ENCODE peak calls at places on chromosomes 7 and 10, in four cellular contexts. One of them, this sample, is unnamed.

GRCh38 chr10:1247598-1248261 is 191.5 kb downstream of the WDR37 start:
- DNase-seq in AG04450: no peak
- DNase-seq in GM06990: no peak
- DNase-seq in hepatocyte: no peak
- DNase-seq in this sample: no peak

GRCh38 chr10:102632394-102633062 is 11.8 kb upstream of the TRIM8 start:
- DNase-seq in AG04450: no peak
- DNase-seq in GM06990: no peak
- DNase-seq in hepatocyte: peak
- DNase-seq in this sample: no peak

GRCh38 chr10:88582806-88583583 is at the start of gene RNLS:
- DNase-seq in AG04450: no peak
- DNase-seq in GM06990: peak
- DNase-seq in hepatocyte: peak
- DNase-seq in this sample: peak

GRCh38 chr10:57692255-57692980 is 575.3 kb downstream of the IPMK start:
- DNase-seq in AG04450: no peak
- DNase-seq in GM06990: no peak
- DNase-seq in hepatocyte: peak
- DNase-seq in this sample: peak

GRCh38 chr7:117157121-117157870 is 165.6 kb downstream of the WNT2 start:
- DNase-seq in AG04450: peak
- DNase-seq in GM06990: no peak
- DNase-seq in hepatocyte: peak
- DNase-seq in this sample: no peak

GRCh38 chr7:519974-520458 is 370 bp upstream of the PDGFA start:
- DNase-seq in AG04450: no peak
- DNase-seq in GM06990: peak
- DNase-seq in hepatocyte: peak
- DNase-seq in this sample: no peak

GRCh38 chr7:34060548-34060947 is 155.2 kb downstream of the BMPER start:
- DNase-seq in AG04450: no peak
- DNase-seq in GM06990: no peak
- DNase-seq in hepatocyte: no peak
- DNase-seq in this sample: no peak

GRCh38 chr10:5461914-5462840 is 37.2 kb downstream of the CALML5 start:
- DNase-seq in AG04450: no peak
- DNase-seq in GM06990: no peak
- DNase-seq in hepatocyte: no peak
- DNase-seq in this sample: no peak

GRCh38 chr10:132729810-132730565 is 56.0 kb downstream of the NKX6-2 start:
- DNase-seq in AG04450: no peak
- DNase-seq in GM06990: no peak
- DNase-seq in hepatocyte: no peak
- DNase-seq in this sample: no peak

GRCh38 chr7:136527554-136527953 is 340.9 kb upstream of the CHRM2 start:
- DNase-seq in AG04450: no peak
- DNase-seq in GM06990: no peak
- DNase-seq in hepatocyte: no peak
- DNase-seq in this sample: no peak

GRCh38 chr10:119498889-119499864 is 43.3 kb downstream of the RGS10 start:
- DNase-seq in AG04450: no peak
- DNase-seq in GM06990: no peak
- DNase-seq in hepatocyte: no peak
- DNase-seq in this sample: peak

GRCh38 chr10:6574777-6575176 is 5.3 kb downstream of the PRKCQ start:
- DNase-seq in AG04450: no peak
- DNase-seq in GM06990: no peak
- DNase-seq in hepatocyte: no peak
- DNase-seq in this sample: no peak

GRCh38 chr7:7996568-7996967 is 28.0 kb downstream of the GLCCI1 start:
- DNase-seq in AG04450: no peak
- DNase-seq in GM06990: no peak
- DNase-seq in hepatocyte: no peak
- DNase-seq in this sample: no peak

GRCh38 chr7:74312418-74313021 is 23.3 kb downstream of the CLIP2 start:
- DNase-seq in AG04450: no peak
- DNase-seq in GM06990: no peak
- DNase-seq in hepatocyte: no peak
- DNase-seq in this sample: no peak

GRCh38 chr10:60955957-60956425 is 12.0 kb upstream of the RHOBTB1 start:
- DNase-seq in AG04450: no peak
- DNase-seq in GM06990: no peak
- DNase-seq in hepatocyte: peak
- DNase-seq in this sample: no peak

GRCh38 chr7:516606-517456 is 2.8 kb downstream of the PDGFA start:
- DNase-seq in AG04450: no peak
- DNase-seq in GM06990: no peak
- DNase-seq in hepatocyte: peak
- DNase-seq in this sample: no peak

DNA sequence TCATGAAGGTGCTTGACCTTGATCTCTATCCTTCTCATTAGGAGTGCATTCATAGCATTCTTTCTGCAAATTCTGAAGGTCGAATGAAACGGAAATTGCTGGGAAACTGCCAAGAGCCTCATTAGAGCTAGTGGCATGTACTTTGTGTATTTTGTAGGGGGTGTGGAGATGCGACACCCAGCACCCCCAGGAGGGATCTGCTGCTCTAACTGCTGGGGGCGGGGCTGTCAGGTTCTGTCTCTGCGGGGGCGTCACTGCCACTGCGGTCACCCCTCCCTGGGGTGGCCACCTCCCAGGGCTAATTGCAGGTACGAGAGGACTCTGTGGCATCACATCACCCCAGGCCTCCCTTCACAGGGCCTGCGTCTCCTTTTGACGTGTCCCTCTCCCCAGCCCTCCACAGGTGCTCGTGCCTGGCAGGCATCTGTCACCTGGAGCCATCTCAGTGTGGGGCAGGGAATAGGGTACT is 151.0 kb downstream of the ACTR3B start:
- DNase-seq in AG04450: no peak
- DNase-seq in GM06990: no peak
- DNase-seq in hepatocyte: no peak
- DNase-seq in this sample: no peak
- H3K4me3 ChIP-seq in AG04450: no peak
- H3K4me3 ChIP-seq in GM06990: no peak
- H3K4me3 ChIP-seq in hepatocyte: no peak
- H3K4me3 ChIP-seq in this sample: no peak

GRCh38 chr7:150355666-150356059 is 13.0 kb upstream of the REPIN1 start:
- DNase-seq in AG04450: no peak
- DNase-seq in GM06990: no peak
- DNase-seq in hepatocyte: no peak
- DNase-seq in this sample: no peak

GRCh38 chr7:150357771-150358427 is 10.7 kb upstream of the REPIN1 start:
- DNase-seq in AG04450: no peak
- DNase-seq in GM06990: no peak
- DNase-seq in hepatocyte: no peak
- DNase-seq in this sample: no peak

GRCh38 chr7:150357277-150357676 is 11.3 kb upstream of the REPIN1 start:
- DNase-seq in AG04450: no peak
- DNase-seq in GM06990: peak
- DNase-seq in hepatocyte: no peak
- DNase-seq in this sample: no peak

GRCh38 chr7:150358433-150358832 is 10.2 kb upstream of the REPIN1 start:
- DNase-seq in AG04450: no peak
- DNase-seq in GM06990: no peak
- DNase-seq in hepatocyte: no peak
- DNase-seq in this sample: no peak

GRCh38 chr7:150356265-150356897 is 12.2 kb upstream of the REPIN1 start:
- DNase-seq in AG04450: no peak
- DNase-seq in GM06990: no peak
- DNase-seq in hepatocyte: no peak
- DNase-seq in this sample: no peak
- TF ChIP-seq CTCF in AG04450: peak
- TF ChIP-seq CTCF in GM06990: peak
- TF ChIP-seq CTCF in hepatocyte: peak
- TF ChIP-seq CTCF in this sample: peak

DNA sequence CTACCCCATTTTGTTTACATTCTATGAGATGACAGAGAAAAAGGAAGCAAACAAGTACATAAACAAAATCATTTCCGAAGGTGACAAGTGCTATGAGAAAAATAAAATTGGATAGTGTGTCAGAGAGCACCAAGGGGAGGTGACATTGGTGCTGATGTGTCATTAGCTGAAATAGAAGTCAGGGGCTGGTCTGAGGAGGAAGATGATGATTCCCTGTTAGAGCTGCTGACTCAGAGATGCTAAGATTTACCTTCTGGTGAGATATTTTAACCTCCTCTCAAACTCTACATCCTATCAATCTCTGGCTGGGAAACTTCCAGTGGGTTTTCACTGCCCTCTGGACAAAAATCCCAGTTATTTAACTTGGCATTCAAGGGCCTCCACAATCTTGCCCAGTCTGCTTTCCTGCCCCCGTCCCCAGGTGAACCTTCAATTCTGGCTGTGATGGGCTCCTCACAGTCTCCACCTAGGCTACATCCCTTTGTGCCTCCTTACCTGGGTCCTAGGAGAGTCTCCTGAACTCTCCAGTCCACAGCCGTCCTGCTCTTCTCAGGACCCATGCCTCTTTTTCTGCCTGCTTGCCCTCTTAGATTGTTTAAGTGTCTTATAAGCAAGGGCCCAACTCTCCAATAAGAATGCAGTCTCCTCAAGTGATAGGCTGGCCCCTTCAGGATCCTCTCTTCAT is 26.6 kb downstream of the DUSP5 start:
- DNase-seq in AG04450: no peak
- DNase-seq in GM06990: no peak
- DNase-seq in hepatocyte: no peak
- DNase-seq in this sample: no peak
- H3K4me3 ChIP-seq in AG04450: no peak
- H3K4me3 ChIP-seq in GM06990: no peak
- H3K4me3 ChIP-seq in hepatocyte: no peak
- H3K4me3 ChIP-seq in this sample: no peak

DNA sequence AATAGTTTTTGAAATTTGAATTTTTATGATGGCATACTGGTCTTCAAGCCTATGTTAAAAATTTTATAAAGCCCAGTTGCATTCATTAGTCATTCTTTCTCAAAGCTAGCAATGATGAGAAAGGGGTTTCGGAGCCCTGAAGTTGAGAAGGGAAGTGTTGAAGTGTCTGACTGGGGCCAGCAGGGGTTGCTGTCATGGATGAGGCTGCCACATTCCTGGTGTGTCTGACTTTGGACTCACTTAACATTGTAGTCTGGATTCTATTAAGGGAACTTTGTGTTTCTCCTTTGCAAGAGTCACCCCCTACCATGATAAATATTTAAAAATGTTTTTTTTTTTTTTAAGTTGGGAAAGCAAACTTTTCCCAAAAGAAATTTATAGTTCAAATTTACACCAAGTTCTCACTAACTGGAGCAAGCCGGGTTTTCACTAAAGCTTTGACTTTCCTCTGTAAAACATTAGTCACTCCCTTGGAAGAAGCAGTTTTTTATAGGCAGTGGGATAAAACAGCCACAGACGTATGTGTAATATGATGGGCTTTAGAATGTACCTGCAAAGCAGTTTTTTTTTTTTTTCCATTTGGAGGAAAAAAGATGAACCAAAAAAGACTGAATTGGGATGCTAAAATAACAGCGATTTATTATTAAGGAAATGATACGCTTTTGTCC is 243.6 kb downstream of the TWIST1 start:
- DNase-seq in AG04450: no peak
- DNase-seq in GM06990: no peak
- DNase-seq in hepatocyte: peak
- DNase-seq in this sample: no peak
- TF ChIP-seq CTCF in AG04450: peak
- TF ChIP-seq CTCF in GM06990: peak
- TF ChIP-seq CTCF in hepatocyte: peak
- TF ChIP-seq CTCF in this sample: peak

DNA sequence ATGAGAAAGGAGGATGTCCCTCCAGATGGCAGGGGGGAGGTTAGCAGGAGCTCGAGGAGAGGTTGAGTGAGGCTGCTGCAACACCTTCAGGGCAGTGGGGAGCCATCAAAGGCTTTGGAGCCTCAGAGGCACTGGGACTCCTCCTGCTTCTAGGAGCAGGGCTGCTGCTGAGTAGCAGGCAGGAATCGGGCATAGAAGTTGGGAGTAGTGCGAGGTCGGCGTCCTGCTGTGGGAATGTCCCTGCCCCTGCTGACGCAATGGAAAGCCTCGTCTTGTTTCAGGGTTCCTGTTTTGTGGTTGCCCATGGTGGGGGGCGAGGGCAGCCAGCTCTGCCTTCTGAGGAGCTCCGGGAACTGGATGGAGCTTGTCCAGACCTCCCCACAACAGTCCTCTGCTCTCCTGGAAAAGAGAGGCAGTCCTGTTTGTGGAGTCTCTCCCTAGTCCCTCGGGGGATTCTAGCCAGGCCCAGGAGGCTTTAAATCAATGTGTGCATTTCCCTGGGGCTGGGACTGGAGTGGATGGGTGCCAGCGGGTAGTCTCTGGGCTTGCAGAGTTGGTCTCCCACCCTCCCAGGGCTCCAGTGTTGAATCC is 98.8 kb upstream of the PPIF start:
- DNase-seq in AG04450: no peak
- DNase-seq in GM06990: peak
- DNase-seq in hepatocyte: no peak
- DNase-seq in this sample: no peak
- H3K4me3 ChIP-seq in AG04450: no peak
- H3K4me3 ChIP-seq in GM06990: peak
- H3K4me3 ChIP-seq in hepatocyte: no peak
- H3K4me3 ChIP-seq in this sample: no peak

DNA sequence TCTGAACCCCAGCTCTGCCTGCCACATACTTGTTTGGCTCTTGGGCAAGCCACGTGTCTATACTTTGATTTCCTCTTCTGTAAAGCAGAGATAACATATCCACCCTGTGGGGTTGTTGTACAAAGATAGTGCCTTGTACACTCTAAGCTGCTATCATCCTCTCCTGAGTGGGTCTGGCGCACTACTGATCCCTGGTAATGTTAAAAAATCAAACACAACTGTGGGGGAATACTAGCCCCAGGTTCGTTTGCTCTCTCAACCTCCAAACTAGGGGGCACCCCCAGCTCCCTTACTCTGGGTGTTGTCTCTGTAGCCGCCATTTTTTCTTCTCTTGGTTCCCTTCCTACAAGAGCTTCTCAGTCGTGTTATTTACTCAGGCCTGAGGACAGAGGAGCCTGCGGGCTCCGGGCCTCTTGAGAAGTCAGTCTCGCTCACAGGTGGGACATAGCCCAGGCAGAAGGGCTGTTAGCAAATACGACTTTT is 1.0 kb downstream of the POLM start:
- DNase-seq in AG04450: no peak
- DNase-seq in GM06990: peak
- DNase-seq in hepatocyte: no peak
- DNase-seq in this sample: no peak
- TF ChIP-seq CTCF in AG04450: no peak
- TF ChIP-seq CTCF in GM06990: peak
- TF ChIP-seq CTCF in hepatocyte: no peak
- TF ChIP-seq CTCF in this sample: no peak

This sample was measured in epithelial cell of proximal tubule.